ENCODE peak calls at places on chromosomes 4 and X, in five cellular contexts. One of them, this sample, is unnamed.

GRCh38 chr4:62644372-62644771 is 1444.2 kb downstream of the ADGRL3 start:
- DNase-seq in tibial artery: no peak
- DNase-seq in HFFc6: no peak
- DNase-seq in lower leg skin: no peak
- DNase-seq in lower lobe of right lung: no peak
- DNase-seq in this sample: no peak

GRCh38 chrX:51837926-51838325 is 55.5 kb upstream of the MAGED1 start:
- DNase-seq in tibial artery: no peak
- DNase-seq in HFFc6: peak
- DNase-seq in lower leg skin: peak
- DNase-seq in lower lobe of right lung: no peak
- DNase-seq in this sample: peak

GRCh38 chr4:75895744-75896314 is 6.4 kb downstream of the PPEF2 start:
- DNase-seq in tibial artery: no peak
- DNase-seq in HFFc6: no peak
- DNase-seq in lower leg skin: no peak
- DNase-seq in lower lobe of right lung: no peak
- DNase-seq in this sample: no peak

GRCh38 chr4:79338148-79338547 is 12.3 kb upstream of the NAA11 start:
- DNase-seq in tibial artery: no peak
- DNase-seq in HFFc6: no peak
- DNase-seq in lower leg skin: no peak
- DNase-seq in lower lobe of right lung: no peak
- DNase-seq in this sample: no peak

GRCh38 chrX:12814434-12814833 is 23.2 kb downstream of the PRPS2 start:
- DNase-seq in tibial artery: no peak
- DNase-seq in HFFc6: peak
- DNase-seq in lower leg skin: no peak
- DNase-seq in lower lobe of right lung: no peak
- DNase-seq in this sample: no peak

GRCh38 chr4:90951037-90951436 is 823.8 kb downstream of the CCSER1 start:
- DNase-seq in tibial artery: no peak
- DNase-seq in HFFc6: no peak
- DNase-seq in lower leg skin: no peak
- DNase-seq in lower lobe of right lung: no peak
- DNase-seq in this sample: no peak

GRCh38 chrX:153726286-153727107 is 1.8 kb downstream of the ABCD1 start:
- DNase-seq in tibial artery: peak
- DNase-seq in HFFc6: peak
- DNase-seq in lower leg skin: peak
- DNase-seq in lower lobe of right lung: peak
- DNase-seq in this sample: peak

GRCh38 chr4:53653484-53654053 is 62.3 kb upstream of the LNX1 start:
- DNase-seq in tibial artery: no peak
- DNase-seq in HFFc6: peak
- DNase-seq in lower leg skin: no peak
- DNase-seq in lower lobe of right lung: no peak
- DNase-seq in this sample: no peak

GRCh38 chrX:148741441-148741840 is 241.0 kb downstream of the AFF2 start:
- DNase-seq in tibial artery: no peak
- DNase-seq in HFFc6: no peak
- DNase-seq in lower leg skin: no peak
- DNase-seq in lower lobe of right lung: no peak
- DNase-seq in this sample: no peak

GRCh38 chrX:97398030-97398551 is 514.4 kb downstream of the RPA4 start:
- DNase-seq in tibial artery: no peak
- DNase-seq in HFFc6: no peak
- DNase-seq in lower leg skin: no peak
- DNase-seq in lower lobe of right lung: no peak
- DNase-seq in this sample: no peak

GRCh38 chr4:151484396-151485102 is 75.6 kb downstream of the FHIP1A start:
- DNase-seq in tibial artery: no peak
- DNase-seq in HFFc6: peak
- DNase-seq in lower leg skin: no peak
- DNase-seq in lower lobe of right lung: no peak
- DNase-seq in this sample: no peak

DNA sequence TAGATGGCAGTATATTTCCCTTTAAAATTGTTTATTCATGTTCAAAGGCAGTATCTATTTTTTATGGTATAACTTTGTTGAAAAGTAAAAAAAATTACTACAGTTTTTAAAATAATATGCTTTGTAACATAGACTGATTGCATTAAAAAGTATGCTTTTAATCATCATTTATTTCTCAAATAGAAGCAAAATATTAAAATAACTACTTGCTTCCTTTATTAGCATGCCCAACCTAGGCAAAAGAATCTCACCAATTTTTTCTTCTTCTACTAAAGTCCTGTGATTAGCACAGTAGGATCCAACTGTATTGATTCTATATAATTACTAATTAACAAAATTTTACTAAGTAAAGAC is 69.6 kb upstream of the NFKB1 start:
- DNase-seq in tibial artery: no peak
- DNase-seq in HFFc6: no peak
- DNase-seq in lower leg skin: no peak
- DNase-seq in lower lobe of right lung: no peak
- DNase-seq in this sample: no peak
- TF ChIP-seq CTCF in tibial artery: no peak
- TF ChIP-seq CTCF in HFFc6: no peak
- TF ChIP-seq CTCF in lower leg skin: no peak
- TF ChIP-seq CTCF in lower lobe of right lung: no peak
- TF ChIP-seq CTCF in this sample: no peak

GRCh38 chrX:125646195-125646594 is 326.5 kb downstream of the TEX13C start:
- DNase-seq in tibial artery: no peak
- DNase-seq in HFFc6: no peak
- DNase-seq in lower leg skin: no peak
- DNase-seq in lower lobe of right lung: no peak
- DNase-seq in this sample: no peak
- TF ChIP-seq CTCF in tibial artery: no peak
- TF ChIP-seq CTCF in HFFc6: peak
- TF ChIP-seq CTCF in lower leg skin: no peak
- TF ChIP-seq CTCF in lower lobe of right lung: no peak
- TF ChIP-seq CTCF in this sample: no peak

GRCh38 chrX:117892469-117892868 is 224.1 kb downstream of the KLHL13 start:
- DNase-seq in tibial artery: no peak
- DNase-seq in HFFc6: no peak
- DNase-seq in lower leg skin: no peak
- DNase-seq in lower lobe of right lung: no peak
- DNase-seq in this sample: no peak
- TF ChIP-seq CTCF in tibial artery: no peak
- TF ChIP-seq CTCF in HFFc6: no peak
- TF ChIP-seq CTCF in lower leg skin: no peak
- TF ChIP-seq CTCF in lower lobe of right lung: no peak
- TF ChIP-seq CTCF in this sample: no peak

GRCh38 chr4:147518846-147519767 is 38.2 kb downstream of the EDNRA start:
- DNase-seq in tibial artery: no peak
- DNase-seq in HFFc6: peak
- DNase-seq in lower leg skin: peak
- DNase-seq in lower lobe of right lung: peak
- DNase-seq in this sample: no peak
- TF ChIP-seq CTCF in tibial artery: peak
- TF ChIP-seq CTCF in HFFc6: peak
- TF ChIP-seq CTCF in lower leg skin: no peak
- TF ChIP-seq CTCF in lower lobe of right lung: peak
- TF ChIP-seq CTCF in this sample: peak